ENCODE peak calls at places on chromosomes 12 and 14, in four cellular contexts. O is psoas muscle, Z is progenitor cell of endocrine pancreas, B is substantia nigra. A is an unnamed sample.

GRCh38 chr12:6688543-6688999 is 604 bp downstream of the ZNF384 start:
- DNase-seq in O (peak), Z (no peak), B (peak), A (no peak)

GRCh38 chr12:55296469-55296868 is at the start of gene OR6C6:
- DNase-seq in O (no peak), Z (no peak), B (no peak), A (no peak)

GRCh38 chr12:57190037-57190436 is 26.6 kb upstream of the NXPH4 start:
- DNase-seq in O (no peak), Z (no peak), B (no peak), A (no peak)

GRCh38 chr12:53899230-53899629 is 39.4 kb upstream of the HOXC13 start:
- DNase-seq in O (no peak), Z (no peak), B (no peak), A (no peak)

GRCh38 chr12:132593938-132594358 is 16.4 kb downstream of the LRCOL1 start:
- DNase-seq in O (peak), Z (peak), B (peak), A (peak)

GRCh38 chr12:42469355-42470006 is 120.1 kb downstream of the PRICKLE1 start:
- DNase-seq in O (no peak), Z (no peak), B (no peak), A (no peak)

GRCh38 chr12:130932061-130932650 is 21.6 kb upstream of the ADGRD1 start:
- DNase-seq in O (no peak), Z (no peak), B (no peak), A (no peak)

GRCh38 chr12:26939192-26939832 is 1.0 kb downstream of the FGFR1OP2 start:
- DNase-seq in O (no peak), Z (no peak), B (no peak), A (peak)

GRCh38 chr14:65604535-65604934 is 192.0 kb downstream of the FUT8 start:
- DNase-seq in O (no peak), Z (no peak), B (no peak), A (no peak)

GRCh38 chr12:95131589-95132335 is 58.3 kb upstream of the NR2C1 start:
- DNase-seq in O (no peak), Z (no peak), B (no peak), A (no peak)

GRCh38 chr12:29427964-29428363 is 47.0 kb upstream of the ERGIC2 start:
- DNase-seq in O (no peak), Z (no peak), B (no peak), A (peak)

GRCh38 chr12:14647028-14647750 is 49.2 kb downstream of the GUCY2C start:
- DNase-seq in O (no peak), Z (no peak), B (no peak), A (no peak)

GRCh38 chr12:110600254-110600653 is 13.7 kb upstream of the TCTN1 start:
- DNase-seq in O (no peak), Z (no peak), B (no peak), A (peak)

GRCh38 chr12:55696796-55697462 is 10.8 kb downstream of the ITGA7 start:
- DNase-seq in O (no peak), Z (no peak), B (no peak), A (no peak)

GRCh38 chr14:94936901-94937321 is 167.0 kb upstream of the GSC start:
- DNase-seq in O (peak), Z (no peak), B (peak), A (no peak)

GRCh38 chr12:4763549-4763948 is 43.3 kb downstream of the GALNT8 start:
- DNase-seq in O (peak), Z (no peak), B (peak), A (no peak)

GRCh38 chr12:27431185-27431584 is 15.4 kb upstream of the SMCO2 start:
- DNase-seq in O (no peak), Z (no peak), B (no peak), A (no peak)

GRCh38 chr12:39314547-39314946 is 128.4 kb downstream of the KIF21A start:
- DNase-seq in O (no peak), Z (no peak), B (no peak), A (no peak)

GRCh38 chr12:106054016-106054415 is 84.7 kb downstream of the NUAK1 start:
- DNase-seq in O (no peak), Z (no peak), B (no peak), A (no peak)

GRCh38 chr14:100691395-100692025 is 35.2 kb upstream of the DLK1 start:
- DNase-seq in O (no peak), Z (no peak), B (no peak), A (no peak)

GRCh38 chr12:116955382-116956021 is 44.8 kb downstream of the FBXW8 start:
- DNase-seq in O (no peak), Z (no peak), B (no peak), A (peak)

GRCh38 chr12:64120568-64120967 is 101.5 kb downstream of the KICS2 start:
- DNase-seq in O (no peak), Z (no peak), B (no peak), A (no peak)

GRCh38 chr14:104082807-104083206 is 2.7 kb upstream of the ASPG start:
- DNase-seq in O (peak), Z (no peak), B (no peak), A (peak)

GRCh38 chr12:95700316-95700785 is 90.2 kb downstream of the NTN4 start:
- DNase-seq in O (no peak), Z (no peak), B (no peak), A (no peak)

GRCh38 chr12:14257734-14258467 is 107.6 kb upstream of the ATF7IP start:
- DNase-seq in O (peak), Z (peak), B (peak), A (peak)

GRCh38 chr14:99270491-99271287 is 1.3 kb downstream of the BCL11B start:
- DNase-seq in O (no peak), Z (peak), B (no peak), A (no peak)

GRCh38 chr12:106358410-106359241 is 1.1 kb downstream of the POLR3B start:
- DNase-seq in O (peak), Z (no peak), B (no peak), A (peak)

GRCh38 chr12:118586433-118586832 is 210.1 kb downstream of the SUDS3 start:
- DNase-seq in O (no peak), Z (no peak), B (no peak), A (no peak)

GRCh38 chr14:43247877-43248276 is 1259.2 kb downstream of the FSCB start:
- DNase-seq in O (no peak), Z (no peak), B (no peak), A (no peak)

GRCh38 chr12:132263451-132264065 is 65.8 kb downstream of the GALNT9 start:
- DNase-seq in O (no peak), Z (no peak), B (no peak), A (no peak)

GRCh38 chr12:2228535-2228934 is 175.7 kb downstream of the CACNA1C start:
- DNase-seq in O (no peak), Z (no peak), B (no peak), A (no peak)

GRCh38 chr12:131852551-131853299 is 24.5 kb downstream of the MMP17 start:
- DNase-seq in O (no peak), Z (no peak), B (no peak), A (no peak)

GRCh38 chr12:109983432-109984142 is 12.6 kb downstream of the GIT2 start:
- DNase-seq in O (no peak), Z (no peak), B (no peak), A (no peak)

GRCh38 chr14:61213116-61213720 is 67.9 kb downstream of the TMEM30B start:
- DNase-seq in O (no peak), Z (no peak), B (no peak), A (no peak)

GRCh38 chr14:61525293-61526011 is 169.9 kb upstream of the HIF1A start:
- DNase-seq in O (peak), Z (no peak), B (peak), A (no peak)